ENCODE peak calls at places on chromosome 22, in six cellular contexts. One of them, this sample, is unnamed.

GRCh38 chr22:24390156-24390555 is 37.2 kb upstream of the ADORA2A start:
- DNase-seq in A549: no peak
- DNase-seq in HepG2: no peak
- DNase-seq in endothelial cell of umbilical vein: peak; percentile 74
- DNase-seq in GM12878: no peak
- DNase-seq in K562: no peak
- DNase-seq in this sample: no peak

GRCh38 chr22:23315341-23315917 is 135.1 kb downstream of the BCR start:
- DNase-seq in A549: peak; percentile 61
- DNase-seq in HepG2: peak; percentile 39
- DNase-seq in endothelial cell of umbilical vein: peak; percentile 49
- DNase-seq in GM12878: no peak
- DNase-seq in K562: peak; percentile 80
- DNase-seq in this sample: peak; percentile 53

GRCh38 chr22:25484498-25484897 is 80.0 kb upstream of the GRK3 start:
- DNase-seq in A549: no peak
- DNase-seq in HepG2: no peak
- DNase-seq in endothelial cell of umbilical vein: no peak
- DNase-seq in GM12878: no peak
- DNase-seq in K562: no peak
- DNase-seq in this sample: no peak

GRCh38 chr22:49331878-49332277 is 495.8 kb downstream of the BRD1 start:
- DNase-seq in A549: no peak
- DNase-seq in HepG2: no peak
- DNase-seq in endothelial cell of umbilical vein: no peak
- DNase-seq in GM12878: no peak
- DNase-seq in K562: no peak
- DNase-seq in this sample: no peak

GRCh38 chr22:28629420-28630184 is 50.0 kb downstream of the TTC28 start:
- DNase-seq in A549: peak; percentile 16
- DNase-seq in HepG2: peak; percentile 4
- DNase-seq in endothelial cell of umbilical vein: no peak
- DNase-seq in GM12878: no peak
- DNase-seq in K562: peak; percentile 6
- DNase-seq in this sample: peak; percentile 28

GRCh38 chr22:43424201-43424600 is 12.4 kb downstream of the MPPED1 start:
- DNase-seq in A549: no peak
- DNase-seq in HepG2: no peak
- DNase-seq in endothelial cell of umbilical vein: no peak
- DNase-seq in GM12878: no peak
- DNase-seq in K562: no peak
- DNase-seq in this sample: no peak

GRCh38 chr22:22711532-22711913 is 67.1 kb downstream of the GGTLC2 start:
- DNase-seq in A549: no peak
- DNase-seq in HepG2: no peak
- DNase-seq in endothelial cell of umbilical vein: no peak
- DNase-seq in GM12878: no peak
- DNase-seq in K562: no peak
- DNase-seq in this sample: no peak

GRCh38 chr22:37406836-37407235 is 20.4 kb downstream of the ELFN2 start:
- DNase-seq in A549: no peak
- DNase-seq in HepG2: no peak
- DNase-seq in endothelial cell of umbilical vein: no peak
- DNase-seq in GM12878: no peak
- DNase-seq in K562: no peak
- DNase-seq in this sample: no peak

GRCh38 chr22:17703811-17704210 is 65.3 kb downstream of the BCL2L13 start:
- DNase-seq in A549: no peak
- DNase-seq in HepG2: no peak
- DNase-seq in endothelial cell of umbilical vein: no peak
- DNase-seq in GM12878: no peak
- DNase-seq in K562: no peak
- DNase-seq in this sample: no peak

GRCh38 chr22:17706451-17706900 is 67.8 kb downstream of the BID start:
- DNase-seq in A549: peak; percentile 91
- DNase-seq in HepG2: peak; percentile 36
- DNase-seq in endothelial cell of umbilical vein: peak; percentile 93
- DNase-seq in GM12878: peak; percentile 89
- DNase-seq in K562: no peak
- DNase-seq in this sample: peak; percentile 87

GRCh38 chr22:17707526-17707925 is 66.7 kb downstream of the BID start:
- DNase-seq in A549: no peak
- DNase-seq in HepG2: no peak
- DNase-seq in endothelial cell of umbilical vein: peak; percentile 67
- DNase-seq in GM12878: no peak
- DNase-seq in K562: no peak
- DNase-seq in this sample: no peak

GRCh38 chr22:17706947-17707346 is 67.3 kb downstream of the BID start:
- DNase-seq in A549: no peak
- DNase-seq in HepG2: no peak
- DNase-seq in endothelial cell of umbilical vein: no peak
- DNase-seq in GM12878: no peak
- DNase-seq in K562: no peak
- DNase-seq in this sample: no peak

GRCh38 chr22:17705565-17706450 is 67.3 kb downstream of the BCL2L13 start:
- DNase-seq in A549: no peak
- DNase-seq in HepG2: no peak
- DNase-seq in endothelial cell of umbilical vein: no peak
- DNase-seq in GM12878: no peak
- DNase-seq in K562: no peak
- DNase-seq in this sample: no peak
- H3K4me3 ChIP-seq in A549: peak overlapping the region; percentile 16
- H3K4me3 ChIP-seq in HepG2: no peak overlapping the region
- H3K4me3 ChIP-seq in endothelial cell of umbilical vein: peak overlapping the region; percentile 84
- H3K4me3 ChIP-seq in GM12878: no peak overlapping the region
- H3K4me3 ChIP-seq in K562: no peak overlapping the region
- H3K4me3 ChIP-seq in this sample: peak overlapping the region; percentile 44

DNA sequence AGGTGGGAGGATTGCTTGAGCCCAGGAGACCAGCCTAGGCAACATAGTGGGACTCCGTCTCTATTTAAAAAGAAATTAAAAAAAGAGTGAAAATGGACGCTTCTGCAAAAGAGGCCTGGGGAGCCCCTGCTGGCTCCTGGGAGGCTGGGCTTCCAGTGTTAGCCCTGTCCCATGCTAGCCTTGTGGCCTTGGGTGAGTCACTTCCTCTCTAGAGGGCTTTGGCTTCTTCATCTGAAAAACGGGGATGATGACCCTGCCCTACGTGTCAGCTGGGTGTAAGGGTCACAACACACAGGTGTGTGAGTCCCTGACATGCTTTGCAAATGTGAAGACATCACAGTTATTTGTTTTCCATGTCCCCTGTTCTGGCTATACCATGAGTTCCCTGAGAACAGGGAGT is 32.8 kb downstream of the FAM227A start:
- DNase-seq in A549: no peak
- DNase-seq in HepG2: peak; percentile 62
- DNase-seq in endothelial cell of umbilical vein: no peak
- DNase-seq in GM12878: no peak
- DNase-seq in K562: no peak
- DNase-seq in this sample: peak; percentile 72
- TF ChIP-seq MYC in A549: no peak
- TF ChIP-seq MYC in HepG2: no peak
- TF ChIP-seq MYC in endothelial cell of umbilical vein: no peak
- TF ChIP-seq MYC in GM12878: no peak
- TF ChIP-seq MYC in K562: no peak
- TF ChIP-seq MYC in this sample: no peak

GRCh38 chr22:17379939-17380710 is 10.9 kb downstream of the CECR2 start:
- DNase-seq in A549: no peak
- DNase-seq in HepG2: no peak
- DNase-seq in endothelial cell of umbilical vein: no peak
- DNase-seq in GM12878: no peak
- DNase-seq in K562: no peak
- DNase-seq in this sample: no peak
- TF ChIP-seq MAX in A549: no peak
- TF ChIP-seq MAX in HepG2: no peak
- TF ChIP-seq MAX in endothelial cell of umbilical vein: no peak
- TF ChIP-seq MAX in GM12878: no peak
- TF ChIP-seq MAX in K562: no peak
- TF ChIP-seq MAX in this sample: no peak

DNA sequence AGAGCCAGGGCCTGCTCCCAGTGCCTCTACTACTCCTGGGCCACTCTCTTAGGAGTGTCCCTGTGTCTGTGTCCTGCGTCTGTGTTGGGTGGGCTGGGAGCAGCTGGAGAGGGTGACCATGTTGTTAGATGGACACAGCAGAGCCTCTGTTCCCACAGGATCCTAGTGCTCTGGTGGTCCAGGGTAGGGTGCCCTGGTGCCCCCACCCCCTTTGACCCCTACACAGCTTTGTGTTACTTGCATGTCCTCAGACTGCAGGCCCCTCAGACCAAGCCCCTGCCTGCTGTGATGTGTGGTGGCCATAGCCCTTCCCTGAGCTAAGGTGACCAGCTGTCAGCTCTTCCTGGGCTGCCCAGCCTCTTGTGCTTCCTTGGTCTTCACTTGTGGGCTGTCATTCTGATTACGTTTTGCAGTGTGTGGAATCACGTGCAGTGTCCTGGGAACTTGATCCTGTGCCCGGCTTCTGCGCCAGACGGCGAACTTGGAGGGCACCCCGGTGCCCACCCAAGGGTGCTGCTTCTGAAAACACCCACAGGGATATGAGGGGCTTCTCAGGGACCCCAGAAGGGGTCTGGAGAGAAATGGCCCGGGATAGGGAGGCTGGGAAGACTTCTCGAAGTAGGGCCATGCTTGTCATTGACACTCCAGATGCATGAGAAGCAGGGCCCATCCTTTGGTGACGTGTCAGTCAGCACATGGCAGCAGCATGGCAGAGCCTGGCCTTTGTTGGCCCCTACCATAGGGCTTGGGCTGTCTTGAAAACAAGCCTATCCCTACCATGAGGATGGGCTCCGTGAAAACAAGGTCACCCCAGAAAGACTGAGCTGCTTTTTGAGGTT is 1.5 kb downstream of the TANGO2 start:
- DNase-seq in A549: no peak
- DNase-seq in HepG2: no peak
- DNase-seq in endothelial cell of umbilical vein: no peak
- DNase-seq in GM12878: no peak
- DNase-seq in K562: no peak
- DNase-seq in this sample: no peak
- H3K4me3 ChIP-seq in A549: no peak overlapping the region
- H3K4me3 ChIP-seq in HepG2: peak overlapping the region; percentile 88
- H3K4me3 ChIP-seq in endothelial cell of umbilical vein: no peak overlapping the region
- H3K4me3 ChIP-seq in GM12878: peak overlapping the region; percentile 99
- H3K4me3 ChIP-seq in K562: peak overlapping the region; percentile 70
- H3K4me3 ChIP-seq in this sample: peak overlapping the region; percentile 81

DNA sequence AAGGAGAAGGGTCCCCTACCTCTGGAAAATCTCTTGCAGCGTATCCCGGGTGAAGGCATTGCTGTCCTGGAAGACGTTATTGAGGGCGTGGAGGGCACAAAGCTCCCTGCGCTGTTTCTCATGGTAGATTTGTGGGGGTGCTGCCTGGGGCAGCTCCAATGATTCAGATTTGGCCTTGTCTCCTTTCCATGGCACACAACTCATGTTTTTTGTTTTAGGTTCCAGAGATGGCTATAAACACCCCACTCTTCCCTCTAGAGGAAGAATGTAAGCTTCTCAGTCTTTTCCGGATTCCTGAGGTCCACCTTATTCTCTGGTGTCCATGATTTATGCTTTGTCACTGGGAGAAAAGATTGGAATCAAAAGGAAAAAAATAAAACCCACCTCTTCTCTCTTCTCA is 959 bp downstream of the JOSD1 start:
- DNase-seq in A549: no peak
- DNase-seq in HepG2: peak; percentile 21
- DNase-seq in endothelial cell of umbilical vein: no peak
- DNase-seq in GM12878: no peak
- DNase-seq in K562: no peak
- DNase-seq in this sample: peak; percentile 17
- TF ChIP-seq MYC in A549: no peak
- TF ChIP-seq MYC in HepG2: no peak
- TF ChIP-seq MYC in endothelial cell of umbilical vein: no peak
- TF ChIP-seq MYC in GM12878: no peak
- TF ChIP-seq MYC in K562: no peak
- TF ChIP-seq MYC in this sample: no peak

GRCh38 chr22:34886812-34887211 is 179.1 kb upstream of the ISX start:
- DNase-seq in A549: no peak
- DNase-seq in HepG2: no peak
- DNase-seq in endothelial cell of umbilical vein: no peak
- DNase-seq in GM12878: no peak
- DNase-seq in K562: no peak
- DNase-seq in this sample: no peak

GRCh38 chr22:34881453-34881852 is 184.5 kb upstream of the ISX start:
- DNase-seq in A549: no peak
- DNase-seq in HepG2: no peak
- DNase-seq in endothelial cell of umbilical vein: no peak
- DNase-seq in GM12878: no peak
- DNase-seq in K562: no peak
- DNase-seq in this sample: no peak

GRCh38 chr22:34880667-34881066 is 185.3 kb upstream of the ISX start:
- DNase-seq in A549: no peak
- DNase-seq in HepG2: no peak
- DNase-seq in endothelial cell of umbilical vein: no peak
- DNase-seq in GM12878: no peak
- DNase-seq in K562: no peak
- DNase-seq in this sample: no peak

GRCh38 chr22:34886391-34886790 is 179.6 kb upstream of the ISX start:
- DNase-seq in A549: no peak
- DNase-seq in HepG2: no peak
- DNase-seq in endothelial cell of umbilical vein: no peak
- DNase-seq in GM12878: no peak
- DNase-seq in K562: no peak
- DNase-seq in this sample: no peak

GRCh38 chr22:34885852-34886251 is 180.1 kb upstream of the ISX start:
- DNase-seq in A549: no peak
- DNase-seq in HepG2: no peak
- DNase-seq in endothelial cell of umbilical vein: no peak
- DNase-seq in GM12878: no peak
- DNase-seq in K562: no peak
- DNase-seq in this sample: no peak
- TF ChIP-seq MAX in A549: no peak
- TF ChIP-seq MAX in HepG2: no peak
- TF ChIP-seq MAX in endothelial cell of umbilical vein: no peak
- TF ChIP-seq MAX in GM12878: no peak
- TF ChIP-seq MAX in K562: no peak
- TF ChIP-seq MAX in this sample: no peak

GRCh38 chr22:33474587-33474986 is 416.4 kb upstream of the SYN3 start:
- DNase-seq in A549: no peak
- DNase-seq in HepG2: no peak
- DNase-seq in endothelial cell of umbilical vein: no peak
- DNase-seq in GM12878: no peak
- DNase-seq in K562: no peak
- DNase-seq in this sample: no peak
- H3K4me3 ChIP-seq in A549: no peak overlapping the region
- H3K4me3 ChIP-seq in HepG2: no peak overlapping the region
- H3K4me3 ChIP-seq in endothelial cell of umbilical vein: no peak overlapping the region
- H3K4me3 ChIP-seq in GM12878: no peak overlapping the region
- H3K4me3 ChIP-seq in K562: no peak overlapping the region
- H3K4me3 ChIP-seq in this sample: no peak overlapping the region

This sample was measured in NB4.